ENCODE peak calls at places on chromosome 12, in eight cellular contexts. N, J, M, G, X, Y, D and U are unnamed samples.

GRCh38 chr12:46264057-46264456 is 4.8 kb downstream of the SLC38A1 start:
- DNase-seq in J (no peak), Y (no peak), D (no peak), M (no peak), G (no peak), X (no peak), N (peak), U (peak)

GRCh38 chr12:9064815-9065606 is 50.7 kb downstream of the A2M start:
- DNase-seq in Y (peak), J (peak), D (peak), M (no peak), N (peak), G (no peak), X (peak), U (peak)

GRCh38 chr12:122830517-122831214 is 4.6 kb upstream of the HIP1R start:
- DNase-seq in D (no peak), M (no peak), N (peak), J (peak), G (no peak), Y (no peak), X (no peak), U (peak)

GRCh38 chr12:57852195-57852594 is 5.7 kb upstream of the CTDSP2 start:
- DNase-seq in X (no peak), M (no peak), J (no peak), G (no peak), N (no peak), D (no peak), Y (peak), U (no peak)

GRCh38 chr12:11651785-11652184 is 2.3 kb downstream of the ETV6 start:
- DNase-seq in Y (no peak), N (peak), J (no peak), G (no peak), M (no peak), X (no peak), D (no peak), U (peak)

GRCh38 chr12:14774944-14775651 is 28.2 kb downstream of the WBP11 start:
- DNase-seq in N (peak), Y (peak), D (peak), J (peak), G (peak), X (no peak), M (peak), U (peak)

GRCh38 chr12:53252349-53252916 is 15.7 kb upstream of the ESPL1 start:
- DNase-seq in G (no peak), J (peak), Y (no peak), M (no peak), N (peak), D (no peak), X (no peak), U (peak)

GRCh38 chr12:102735104-102735503 is 181.9 kb downstream of the PAH start:
- DNase-seq in D (no peak), M (no peak), J (no peak), Y (no peak), X (no peak), N (no peak), G (no peak), U (no peak)

GRCh38 chr12:119869720-119870119 is 7.4 kb downstream of the CIT start:
- DNase-seq in D (no peak), Y (no peak), G (no peak), J (peak), X (no peak), N (peak), M (no peak), U (peak)

GRCh38 chr12:54125950-54126695 is 62.7 kb downstream of the SMUG1 start:
- DNase-seq in Y (no peak), D (peak), M (peak), G (peak), N (no peak), J (no peak), X (peak), U (peak)

GRCh38 chr12:31002361-31002725 is 71.3 kb upstream of the DDX11 start:
- DNase-seq in J (no peak), M (no peak), N (no peak), X (no peak), G (no peak), Y (no peak), D (no peak), U (no peak)

GRCh38 chr12:93376436-93377251 is 1.1 kb upstream of the NUDT4 start:
- DNase-seq in N (peak), D (peak), X (peak), J (no peak), G (no peak), M (no peak), Y (peak), U (peak)

GRCh38 chr12:91835693-91836092 is 310.0 kb downstream of the BTG1 start:
- DNase-seq in Y (no peak), N (no peak), G (no peak), J (no peak), M (no peak), X (no peak), D (no peak), U (no peak)

GRCh38 chr12:17992002-17992656 is 97.9 kb downstream of the RERGL start:
- DNase-seq in Y (peak), J (peak), M (no peak), D (peak), N (peak), G (no peak), X (peak), U (peak)

GRCh38 chr12:53616950-53617349 is 9.2 kb downstream of the ATF7 start:
- DNase-seq in X (no peak), Y (no peak), J (no peak), M (no peak), D (no peak), G (no peak), N (no peak), U (no peak)

GRCh38 chr12:124381454-124382207 is 86.7 kb downstream of the RFLNA start:
- DNase-seq in D (no peak), G (no peak), X (no peak), J (peak), M (no peak), Y (peak), N (peak), U (peak)

GRCh38 chr12:43370299-43370698 is 181.7 kb downstream of the ADAMTS20 start:
- DNase-seq in Y (no peak), D (no peak), X (no peak), N (peak), M (no peak), G (no peak), J (no peak), U (peak)

GRCh38 chr12:108241961-108242360 is 97.2 kb downstream of the CMKLR1 start:
- DNase-seq in X (peak), J (no peak), M (no peak), N (no peak), G (no peak), Y (no peak), D (no peak), U (no peak)

GRCh38 chr12:53231859-53232640 is at the start of gene RARG:
- DNase-seq in J (peak), X (no peak), N (no peak), M (peak), Y (peak), G (peak), D (peak), U (peak)

GRCh38 chr12:111757361-111758119 is 9.2 kb upstream of the ALDH2 start:
- DNase-seq in Y (peak), N (peak), J (no peak), G (peak), M (no peak), D (no peak), X (no peak), U (no peak)

GRCh38 chr12:87687362-87687761 is 341.8 kb downstream of the C12orf50 start:
- DNase-seq in Y (no peak), X (no peak), N (peak), D (peak), J (no peak), G (no peak), M (no peak), U (peak)

GRCh38 chr12:66137937-66138336 is 7.4 kb upstream of the LLPH start:
- DNase-seq in Y (no peak), D (no peak), J (no peak), G (no peak), N (no peak), X (no peak), M (no peak), U (no peak)

GRCh38 chr12:114691810-114692557 is 8.0 kb upstream of the TBX3 start:
- DNase-seq in N (no peak), Y (no peak), G (no peak), X (no peak), J (no peak), D (peak), M (no peak), U (no peak)

GRCh38 chr12:132437252-132438138 is 52.5 kb upstream of the FBRSL1 start:
- DNase-seq in J (no peak), X (no peak), N (no peak), M (no peak), G (no peak), Y (no peak), D (peak), U (no peak)

GRCh38 chr12:121949643-121950397 is 31.4 kb downstream of the CFAP251 start:
- DNase-seq in Y (no peak), M (no peak), D (no peak), G (no peak), J (no peak), X (no peak), N (peak), U (peak)

GRCh38 chr12:120265483-120266179 is at the start of gene PXN:
- DNase-seq in Y (peak), X (peak), J (peak), G (peak), N (peak), D (peak), M (peak), U (peak)

GRCh38 chr12:26806556-26806955 is 26.4 kb downstream of the ITPR2 start:
- DNase-seq in X (no peak), J (no peak), N (no peak), D (no peak), G (no peak), Y (no peak), M (no peak), U (no peak)

GRCh38 chr12:26126340-26127284 is 1.8 kb upstream of the BHLHE41 start:
- DNase-seq in D (peak), N (peak), G (peak), X (peak), J (peak), M (no peak), Y (peak), U (peak)

GRCh38 chr12:117202556-117202955 is 12.3 kb upstream of the FBXO21 start:
- DNase-seq in X (no peak), N (no peak), Y (no peak), G (no peak), M (no peak), D (no peak), J (no peak), U (no peak)